ENCODE peak calls at places on chromosomes 5 and 9, in five cellular contexts. A is right cardiac atrium; X is CD4-positive, CD25-positive, alpha-beta regulatory T cell; B is DND-41; L is kidney. E is an unnamed sample.

GRCh38 chr5:145917288-145917687 is 19.1 kb upstream of the SH3RF2 start:
- DNase-seq in A (no peak), X (no peak), B (no peak), L (no peak), E (no peak)

GRCh38 chr5:150531686-150532085 is 23.8 kb downstream of the NDST1 start:
- DNase-seq in A (no peak), X (no peak), B (no peak), L (no peak), E (no peak)

GRCh38 chr5:53321073-53321472 is 159.4 kb upstream of the FST start:
- DNase-seq in A (no peak), X (no peak), B (no peak), L (no peak), E (peak; percentile 60)

GRCh38 chr9:71766663-71767062 is 1.6 kb downstream of the CEMIP2 start:
- DNase-seq in A (no peak), X (peak; percentile 75), B (no peak), L (no peak), E (peak; percentile 46)

GRCh38 chr9:81815781-81816180 is 112.4 kb upstream of the SPATA31D4 start:
- DNase-seq in A (no peak), X (no peak), B (no peak), L (no peak), E (no peak)

GRCh38 chr5:39130716-39131115 is 56.5 kb upstream of the RICTOR start:
- DNase-seq in A (no peak), X (no peak), B (no peak), L (no peak), E (no peak)

GRCh38 chr5:88045146-88045545 is 223.5 kb downstream of the TMEM161B start:
- DNase-seq in A (no peak), X (no peak), B (no peak), L (no peak), E (no peak)

GRCh38 chr9:85089188-85089969 is 419.9 kb downstream of the NTRK2 start:
- DNase-seq in A (no peak), X (no peak), B (no peak), L (no peak), E (no peak)

GRCh38 chr5:173568128-173568527 is 48.3 kb downstream of the BOD1 start:
- DNase-seq in A (no peak), X (no peak), B (no peak), L (no peak), E (no peak)

GRCh38 chr5:140297283-140297682 is 5.6 kb downstream of the PFDN1 start:
- DNase-seq in A (no peak), X (no peak), B (no peak), L (no peak), E (no peak)
- H3K4me1 ChIP-seq in A (peaks cover 2% of the 10 kb centered on the region), X (peaks cover 21% of the 10 kb centered on the region), B (peaks cover 37% of the 10 kb centered on the region), L (peaks cover 10% of the 10 kb centered on the region), E (peaks cover 46% of the 10 kb centered on the region)

GRCh38 chr5:178664141-178664540 is 37.3 kb upstream of the CLK4 start:
- DNase-seq in A (no peak), X (no peak), B (no peak), L (no peak), E (no peak)
- H3K27ac ChIP-seq in A (no peak overlapping the region), X (no peak overlapping the region), B (no peak overlapping the region), L (no peak overlapping the region), E (no peak overlapping the region)

DNA sequence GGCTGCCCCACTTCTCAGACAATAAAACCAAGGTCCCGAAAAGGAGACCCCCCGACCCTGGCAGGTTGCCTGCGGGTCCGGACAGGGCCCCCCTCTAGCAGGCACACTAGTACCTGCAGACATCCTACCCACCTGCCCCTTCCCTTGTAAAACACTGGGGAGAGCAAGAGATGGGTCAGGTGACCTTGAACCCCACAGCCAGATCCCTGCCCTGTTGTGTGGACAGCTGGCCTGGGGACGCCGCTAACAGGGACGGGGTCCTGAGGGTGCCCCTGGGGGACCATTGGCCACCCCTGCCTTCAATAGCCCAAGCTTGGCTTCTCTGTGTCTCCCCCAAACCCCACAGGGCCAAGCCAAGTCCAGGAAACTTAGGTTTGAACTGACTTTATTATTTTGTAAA is 45.0 kb upstream of the UBAC1 start:
- DNase-seq in A (no peak), X (no peak), B (no peak), L (no peak), E (no peak)
- H3K4me1 ChIP-seq in A (peaks cover 2% of the 10 kb centered on the region), X (no peaks in the 10 kb centered on the region), B (no peaks in the 10 kb centered on the region), L (peaks cover 7% of the 10 kb centered on the region), E (peaks cover 2% of the 10 kb centered on the region)

DNA sequence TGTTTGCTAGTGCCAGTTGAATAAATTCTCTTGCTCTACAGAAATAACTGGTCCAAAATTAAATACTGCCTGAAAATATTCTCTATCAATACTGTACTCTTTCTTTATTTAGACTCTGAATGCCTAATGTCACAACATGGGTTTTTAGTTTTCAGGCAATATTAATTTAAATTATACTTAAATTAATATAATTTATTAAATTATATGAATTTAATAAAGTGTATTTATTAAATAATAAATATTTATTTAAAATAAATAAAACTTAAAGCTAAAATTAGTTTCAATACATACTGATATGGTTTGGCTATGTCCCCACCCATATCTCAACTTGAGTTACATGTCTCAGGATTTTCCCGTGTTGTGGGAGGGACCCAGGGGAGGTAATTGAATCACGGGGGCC is 146.0 kb downstream of the PRR16 start:
- DNase-seq in A (no peak), X (no peak), B (no peak), L (no peak), E (no peak)
- H3K27ac ChIP-seq in A (no peak overlapping the region), X (no peak overlapping the region), B (no peak overlapping the region), L (no peak overlapping the region), E (no peak overlapping the region)

GRCh38 chr5:56585466-56585865 is 229.9 kb upstream of the MAP3K1 start:
- DNase-seq in A (no peak), X (no peak), B (no peak), L (no peak), E (peak; percentile 72)
- H3K4me1 ChIP-seq in A (peaks cover 11% of the 10 kb centered on the region), X (peaks cover 45% of the 10 kb centered on the region), B (peaks cover 4% of the 10 kb centered on the region), L (peaks cover 2% of the 10 kb centered on the region), E (peaks cover 9% of the 10 kb centered on the region)

GRCh38 chr9:26540094-26540493 is 352.5 kb downstream of the CAAP1 start:
- DNase-seq in A (no peak), X (no peak), B (no peak), L (no peak), E (no peak)
- H3K27ac ChIP-seq in A (no peak overlapping the region), X (no peak overlapping the region), B (no peak overlapping the region), L (no peak overlapping the region), E (no peak overlapping the region)

GRCh38 chr5:92556747-92557146 is 1024.3 kb downstream of the NR2F1-AS1 start:
- DNase-seq in A (no peak), X (no peak), B (no peak), L (no peak), E (no peak)
- H3K4me1 ChIP-seq in A (no peaks in the 10 kb centered on the region), X (no peaks in the 10 kb centered on the region), B (no peaks in the 10 kb centered on the region), L (no peaks in the 10 kb centered on the region), E (peaks cover 28% of the 10 kb centered on the region)

DNA sequence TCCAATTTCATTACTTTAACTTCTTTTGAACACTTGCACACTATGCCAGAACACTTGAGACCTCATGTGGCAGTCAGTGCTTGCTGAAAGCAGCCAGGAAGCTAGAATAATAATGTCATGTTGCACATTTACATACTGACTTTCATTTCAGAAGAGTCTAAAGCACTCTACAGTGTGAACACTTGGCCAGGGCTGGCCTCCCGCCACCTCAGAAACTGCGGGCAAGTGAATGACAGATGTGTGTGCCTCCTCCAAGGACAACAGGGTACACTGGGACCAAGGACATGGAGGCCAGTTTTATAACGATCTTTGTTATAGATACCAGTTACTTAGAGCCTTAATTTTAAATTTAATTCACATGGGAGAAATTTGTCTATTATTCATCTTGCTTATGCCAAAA is 97.4 kb downstream of the SLF1 start:
- DNase-seq in A (peak; percentile 31), X (no peak), B (no peak), L (no peak), E (no peak)
- H3K27ac ChIP-seq in A (no peak overlapping the region), X (no peak overlapping the region), B (no peak overlapping the region), L (no peak overlapping the region), E (no peak overlapping the region)

DNA sequence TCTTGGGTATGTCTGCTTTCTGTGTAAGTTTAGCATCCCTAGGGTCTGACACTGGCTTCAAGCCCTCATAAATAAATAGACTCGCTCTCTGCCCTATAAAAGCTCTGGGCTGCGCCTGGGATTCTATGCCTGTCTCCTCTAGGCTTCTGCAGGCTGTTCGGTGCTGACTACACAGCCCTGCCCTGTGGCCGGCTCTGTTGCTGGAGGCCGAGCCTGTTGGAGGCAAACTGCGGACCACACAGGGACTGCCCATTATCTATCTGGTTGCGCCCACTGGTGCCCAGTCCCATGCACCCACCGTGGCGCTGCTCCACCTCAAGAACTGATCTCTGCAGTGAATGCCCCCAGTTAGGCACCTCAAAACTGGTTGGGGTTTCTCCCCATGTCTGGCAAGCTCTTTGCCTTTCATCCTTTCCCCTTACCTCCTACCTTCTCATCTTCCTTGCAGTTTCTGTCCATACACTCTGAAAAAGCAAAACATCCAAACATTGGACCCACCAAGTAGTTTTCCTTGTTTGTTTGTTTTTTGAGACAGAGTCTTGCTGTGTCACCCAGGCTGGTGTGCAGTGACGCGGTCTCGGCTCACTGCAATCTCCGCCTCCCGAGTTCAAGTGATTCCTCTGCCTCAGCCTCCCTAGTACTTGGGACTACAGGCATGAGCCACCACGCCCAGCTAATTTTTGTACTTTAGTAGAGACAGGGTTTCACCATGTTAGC is 207.2 kb downstream of the ERCC6L2 start:
- DNase-seq in A (no peak), X (no peak), B (no peak), L (no peak), E (no peak)
- H3K4me1 ChIP-seq in A (no peaks in the 10 kb centered on the region), X (no peaks in the 10 kb centered on the region), B (no peaks in the 10 kb centered on the region), L (no peaks in the 10 kb centered on the region), E (peaks cover 10% of the 10 kb centered on the region)

GRCh38 chr5:132488590-132488989 is 2.0 kb downstream of the IRF1 start:
- DNase-seq in A (no peak), X (no peak), B (no peak), L (no peak), E (no peak)

GRCh38 chr5:132486318-132487094 is 4.1 kb downstream of the IRF1 start:
- DNase-seq in A (no peak), X (no peak), B (no peak), L (peak; percentile 32), E (no peak)

GRCh38 chr5:132487095-132487428 is 3.5 kb downstream of the IRF1 start:
- DNase-seq in A (no peak), X (no peak), B (no peak), L (peak; percentile 12), E (no peak)

GRCh38 chr5:132489051-132489770 is 1.4 kb downstream of the IRF1 start:
- DNase-seq in A (no peak), X (no peak), B (peak; percentile 31), L (no peak), E (no peak)

DNA sequence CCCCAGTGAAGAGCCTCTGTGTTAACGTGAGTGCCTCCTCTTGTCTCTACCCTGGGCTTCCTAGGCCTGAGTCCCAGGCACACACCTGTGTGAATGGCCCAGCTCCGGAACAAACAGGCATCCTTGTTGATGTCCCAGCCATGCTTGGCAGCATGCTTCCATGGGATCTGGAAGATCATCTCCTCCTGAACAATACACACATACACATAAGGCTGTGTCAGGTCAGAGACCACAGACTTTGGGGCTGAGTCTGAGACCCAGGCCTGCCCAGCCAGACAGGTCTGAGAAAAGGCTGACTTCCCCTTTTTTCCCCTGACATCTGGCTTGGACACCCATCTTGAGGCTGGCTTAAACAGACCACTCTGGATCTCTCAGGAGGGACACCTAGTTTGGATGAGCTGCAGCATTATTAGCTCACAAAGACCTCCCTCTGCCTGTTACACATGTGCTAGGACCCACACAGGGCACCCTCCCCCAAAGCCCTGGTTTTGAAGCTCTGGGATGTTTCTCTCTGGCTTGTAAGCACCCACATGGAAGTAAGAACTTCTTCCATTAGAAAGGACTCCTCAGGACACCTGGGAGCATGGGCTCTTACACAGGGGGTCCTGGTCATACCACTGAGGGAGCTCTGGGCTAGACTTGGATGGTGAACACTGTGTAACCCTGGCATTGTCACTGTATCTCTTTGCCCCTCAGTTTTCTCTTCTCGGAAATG is 2.6 kb downstream of the IRF1 start:
- DNase-seq in A (no peak), X (no peak), B (peak; percentile 36), L (no peak), E (no peak)
- H3K27ac ChIP-seq in A (no peak overlapping the region), X (peak overlapping the region; percentile 99), B (peak overlapping the region; percentile 96), L (no peak overlapping the region), E (no peak overlapping the region)

E was measured in mammary epithelial cell.